ENCODE peak calls at places on chromosomes 1 and 21, in six cellular contexts. One of them, this sample, is unnamed. For H3K4me1, the result is how much of the 10 kb centered on the place peaks cover.

GRCh38 chr1:163315773-163316374 is 5.9 kb upstream of the NUF2 start:
- DNase-seq in psoas muscle: no peak
- DNase-seq in stomach: peak
- DNase-seq in colonic mucosa: peak
- DNase-seq in lower lobe of right lung: no peak
- DNase-seq in DND-41: peak
- DNase-seq in this sample: peak

GRCh38 chr1:87685366-87686136 is 356.9 kb downstream of the LMO4 start:
- DNase-seq in stomach: no peak
- DNase-seq in colonic mucosa: no peak
- DNase-seq in DND-41: no peak
- DNase-seq in lower lobe of right lung: no peak
- DNase-seq in psoas muscle: no peak
- DNase-seq in this sample: no peak

GRCh38 chr1:227372662-227373061 is 54.4 kb upstream of the CDC42BPA start:
- DNase-seq in psoas muscle: no peak
- DNase-seq in DND-41: no peak
- DNase-seq in stomach: peak
- DNase-seq in lower lobe of right lung: no peak
- DNase-seq in colonic mucosa: no peak
- DNase-seq in this sample: no peak

GRCh38 chr1:175911138-175911537 is 167.7 kb upstream of the TNR start:
- DNase-seq in lower lobe of right lung: no peak
- DNase-seq in psoas muscle: no peak
- DNase-seq in colonic mucosa: no peak
- DNase-seq in stomach: no peak
- DNase-seq in DND-41: no peak
- DNase-seq in this sample: no peak

GRCh38 chr1:156498447-156499193 is 2.0 kb downstream of the MEF2D start:
- DNase-seq in DND-41: no peak
- DNase-seq in lower lobe of right lung: no peak
- DNase-seq in colonic mucosa: peak
- DNase-seq in psoas muscle: no peak
- DNase-seq in stomach: peak
- DNase-seq in this sample: no peak

GRCh38 chr1:20359451-20360330 is 69.0 kb downstream of the VWA5B1 start:
- DNase-seq in colonic mucosa: peak
- DNase-seq in stomach: peak
- DNase-seq in psoas muscle: no peak
- DNase-seq in lower lobe of right lung: no peak
- DNase-seq in DND-41: no peak
- DNase-seq in this sample: no peak

GRCh38 chr1:230032882-230033281 is 34.2 kb upstream of the GALNT2 start:
- DNase-seq in colonic mucosa: no peak
- DNase-seq in lower lobe of right lung: no peak
- DNase-seq in DND-41: no peak
- DNase-seq in psoas muscle: no peak
- DNase-seq in stomach: no peak
- DNase-seq in this sample: no peak

GRCh38 chr1:182394055-182394775 is 2.6 kb upstream of the GLUL start:
- DNase-seq in lower lobe of right lung: no peak
- DNase-seq in DND-41: no peak
- DNase-seq in stomach: no peak
- DNase-seq in colonic mucosa: no peak
- DNase-seq in psoas muscle: no peak
- DNase-seq in this sample: no peak

GRCh38 chr21:44866780-44867179 is 6.7 kb downstream of the PTTG1IP start:
- DNase-seq in psoas muscle: no peak
- DNase-seq in colonic mucosa: no peak
- DNase-seq in lower lobe of right lung: no peak
- DNase-seq in stomach: no peak
- DNase-seq in DND-41: no peak
- DNase-seq in this sample: no peak

GRCh38 chr1:205049479-205049878 is 6.5 kb downstream of the CNTN2 start:
- DNase-seq in stomach: no peak
- DNase-seq in psoas muscle: no peak
- DNase-seq in DND-41: no peak
- DNase-seq in colonic mucosa: no peak
- DNase-seq in lower lobe of right lung: no peak
- DNase-seq in this sample: no peak

GRCh38 chr1:199867601-199868000 is 159.9 kb upstream of the NR5A2 start:
- DNase-seq in DND-41: no peak
- DNase-seq in colonic mucosa: no peak
- DNase-seq in lower lobe of right lung: no peak
- DNase-seq in stomach: no peak
- DNase-seq in psoas muscle: no peak
- DNase-seq in this sample: no peak

GRCh38 chr1:156479093-156480014 is 21.2 kb downstream of the MEF2D start:
- DNase-seq in colonic mucosa: no peak
- DNase-seq in lower lobe of right lung: no peak
- DNase-seq in DND-41: no peak
- DNase-seq in psoas muscle: no peak
- DNase-seq in stomach: no peak
- DNase-seq in this sample: no peak

GRCh38 chr1:170927955-170928850 is 7.1 kb upstream of the MROH9 start:
- DNase-seq in psoas muscle: no peak
- DNase-seq in stomach: no peak
- DNase-seq in lower lobe of right lung: no peak
- DNase-seq in DND-41: no peak
- DNase-seq in colonic mucosa: no peak
- DNase-seq in this sample: no peak

GRCh38 chr1:167486090-167486824 is 32.1 kb downstream of the CD247 start:
- DNase-seq in DND-41: no peak
- DNase-seq in colonic mucosa: peak
- DNase-seq in psoas muscle: no peak
- DNase-seq in lower lobe of right lung: no peak
- DNase-seq in stomach: no peak
- DNase-seq in this sample: no peak

GRCh38 chr1:235642021-235642942 is 7.3 kb downstream of the GNG4 start:
- DNase-seq in DND-41: peak
- DNase-seq in stomach: peak
- DNase-seq in lower lobe of right lung: no peak
- DNase-seq in psoas muscle: no peak
- DNase-seq in colonic mucosa: no peak
- DNase-seq in this sample: peak

GRCh38 chr1:162822391-162823200 is 32.1 kb downstream of the HSD17B7 start:
- DNase-seq in psoas muscle: no peak
- DNase-seq in stomach: peak
- DNase-seq in colonic mucosa: no peak
- DNase-seq in DND-41: no peak
- DNase-seq in lower lobe of right lung: no peak
- DNase-seq in this sample: no peak

GRCh38 chr1:89995595-89996397 is 886 bp downstream of the ZNF326 start:
- DNase-seq in lower lobe of right lung: no peak
- DNase-seq in DND-41: no peak
- DNase-seq in colonic mucosa: no peak
- DNase-seq in stomach: no peak
- DNase-seq in psoas muscle: no peak
- DNase-seq in this sample: no peak

GRCh38 chr1:20640183-20640597 is 6.9 kb downstream of the PINK1 start:
- DNase-seq in colonic mucosa: peak
- DNase-seq in stomach: peak
- DNase-seq in lower lobe of right lung: no peak
- DNase-seq in DND-41: peak
- DNase-seq in psoas muscle: no peak
- DNase-seq in this sample: no peak

GRCh38 chr1:56515898-56516538 is 63.3 kb downstream of the PLPP3 start:
- DNase-seq in colonic mucosa: no peak
- DNase-seq in DND-41: no peak
- DNase-seq in stomach: no peak
- DNase-seq in lower lobe of right lung: no peak
- DNase-seq in psoas muscle: no peak
- DNase-seq in this sample: no peak

GRCh38 chr1:56509713-56510641 is 69.4 kb downstream of the PLPP3 start:
- DNase-seq in DND-41: no peak
- DNase-seq in stomach: no peak
- DNase-seq in lower lobe of right lung: no peak
- DNase-seq in colonic mucosa: no peak
- DNase-seq in psoas muscle: no peak
- DNase-seq in this sample: no peak

GRCh38 chr1:56510642-56511021 is 68.7 kb downstream of the PLPP3 start:
- DNase-seq in DND-41: no peak
- DNase-seq in colonic mucosa: no peak
- DNase-seq in stomach: no peak
- DNase-seq in psoas muscle: no peak
- DNase-seq in lower lobe of right lung: no peak
- DNase-seq in this sample: no peak

GRCh38 chr1:56511323-56511722 is 68.0 kb downstream of the PLPP3 start:
- DNase-seq in stomach: no peak
- DNase-seq in psoas muscle: no peak
- DNase-seq in colonic mucosa: no peak
- DNase-seq in lower lobe of right lung: no peak
- DNase-seq in DND-41: no peak
- DNase-seq in this sample: no peak

DNA sequence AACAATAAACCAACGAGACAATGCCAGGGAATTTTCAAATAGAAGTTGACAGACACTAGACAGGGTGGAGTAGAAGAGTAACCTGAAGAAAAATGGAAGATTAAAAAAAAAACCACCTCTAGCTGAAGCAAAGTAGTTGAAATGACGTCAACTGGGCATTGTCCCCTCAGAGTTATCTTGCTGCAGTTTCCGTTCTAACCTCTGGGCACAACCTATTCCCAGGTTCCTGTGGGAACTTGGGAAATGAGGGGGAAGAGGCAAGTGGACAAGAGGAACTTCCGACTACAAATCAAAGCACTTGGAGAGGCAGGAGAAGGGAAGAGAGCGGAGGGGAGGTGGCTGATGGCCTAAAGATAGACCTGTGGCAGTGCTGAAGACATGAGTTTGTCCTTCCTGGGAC is 66.3 kb downstream of the PLPP3 start:
- DNase-seq in psoas muscle: no peak
- DNase-seq in DND-41: no peak
- DNase-seq in colonic mucosa: no peak
- DNase-seq in stomach: no peak
- DNase-seq in lower lobe of right lung: no peak
- DNase-seq in this sample: no peak
- H3K4me1 ChIP-seq in psoas muscle: under half
- H3K4me1 ChIP-seq in DND-41: under half
- H3K4me1 ChIP-seq in colonic mucosa: under half
- H3K4me1 ChIP-seq in stomach: under half
- H3K4me1 ChIP-seq in lower lobe of right lung: half or more
- H3K4me1 ChIP-seq in this sample: under half

GRCh38 chr1:108563808-108564207 is 3.9 kb downstream of the EEIG2 start:
- DNase-seq in stomach: no peak
- DNase-seq in DND-41: no peak
- DNase-seq in colonic mucosa: no peak
- DNase-seq in lower lobe of right lung: no peak
- DNase-seq in psoas muscle: no peak
- DNase-seq in this sample: no peak

GRCh38 chr1:108560430-108561144 is 687 bp downstream of the EEIG2 start:
- DNase-seq in colonic mucosa: peak
- DNase-seq in DND-41: peak
- DNase-seq in stomach: peak
- DNase-seq in psoas muscle: peak
- DNase-seq in lower lobe of right lung: peak
- DNase-seq in this sample: peak

GRCh38 chr1:108560143-108560429 is 186 bp downstream of the EEIG2 start:
- DNase-seq in stomach: no peak
- DNase-seq in psoas muscle: no peak
- DNase-seq in lower lobe of right lung: no peak
- DNase-seq in colonic mucosa: no peak
- DNase-seq in DND-41: no peak
- DNase-seq in this sample: no peak

GRCh38 chr1:108561145-108561458 is 1.2 kb downstream of the EEIG2 start:
- DNase-seq in colonic mucosa: no peak
- DNase-seq in psoas muscle: no peak
- DNase-seq in lower lobe of right lung: no peak
- DNase-seq in stomach: no peak
- DNase-seq in DND-41: no peak
- DNase-seq in this sample: no peak

DNA sequence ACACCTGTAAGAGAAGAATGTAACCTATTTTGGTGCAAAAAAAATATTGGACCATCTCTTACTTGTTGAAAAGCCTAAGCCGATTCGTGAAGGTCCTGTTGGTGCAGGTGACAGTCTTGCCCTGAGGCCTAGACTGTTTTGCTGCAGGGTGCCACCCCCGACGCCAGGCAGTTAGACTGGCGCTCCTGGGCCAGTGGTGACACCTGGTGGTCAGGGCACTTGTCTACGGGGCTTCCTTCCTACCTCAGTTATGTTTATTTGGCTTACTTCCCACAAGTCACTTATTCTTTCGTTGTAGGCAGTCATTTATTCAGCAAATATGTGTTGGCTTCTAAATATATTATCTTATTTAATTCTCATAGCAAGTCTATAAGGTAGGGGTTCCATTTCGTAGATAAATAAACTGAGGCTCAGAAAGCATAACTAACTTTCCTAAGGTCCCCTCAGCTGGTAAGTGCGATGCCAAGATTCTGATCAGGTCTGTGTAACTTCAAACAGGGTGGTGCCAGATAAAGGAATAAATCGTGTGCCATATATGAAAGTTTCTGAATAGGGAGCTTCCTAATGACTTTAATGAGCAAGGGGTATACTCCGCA is 1.9 kb downstream of the EEIG2 start:
- DNase-seq in colonic mucosa: peak
- DNase-seq in lower lobe of right lung: peak
- DNase-seq in stomach: peak
- DNase-seq in psoas muscle: peak
- DNase-seq in DND-41: peak
- DNase-seq in this sample: peak
- H3K4me3 ChIP-seq in colonic mucosa: no peak
- H3K4me3 ChIP-seq in lower lobe of right lung: peak
- H3K4me3 ChIP-seq in stomach: no peak
- H3K4me3 ChIP-seq in psoas muscle: no peak
- H3K4me3 ChIP-seq in DND-41: peak
- H3K4me3 ChIP-seq in this sample: peak

DNA sequence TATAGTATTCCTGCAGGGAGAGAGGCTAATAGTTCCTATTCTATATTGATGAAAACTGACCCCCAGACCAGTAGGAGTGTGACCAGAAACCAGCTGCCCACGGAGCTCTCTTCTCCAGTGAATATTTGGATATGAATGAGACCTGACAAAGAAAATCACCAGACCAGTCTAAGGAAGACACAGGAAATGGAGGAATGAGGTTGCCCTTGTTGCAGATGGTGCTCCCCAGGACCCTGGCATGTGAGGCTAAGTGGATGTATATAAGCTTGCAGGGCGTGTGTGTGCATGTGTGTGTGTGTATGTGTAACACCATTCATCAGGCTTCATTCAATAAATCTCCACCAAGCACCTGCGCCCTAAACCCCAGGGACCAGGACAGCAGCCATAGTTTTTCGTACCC is 14.4 kb downstream of the PHLDA3 start:
- DNase-seq in DND-41: no peak
- DNase-seq in colonic mucosa: no peak
- DNase-seq in stomach: no peak
- DNase-seq in lower lobe of right lung: no peak
- DNase-seq in psoas muscle: no peak
- DNase-seq in this sample: no peak
- H3K4me1 ChIP-seq in DND-41: under half
- H3K4me1 ChIP-seq in colonic mucosa: under half
- H3K4me1 ChIP-seq in stomach: under half
- H3K4me1 ChIP-seq in lower lobe of right lung: under half
- H3K4me1 ChIP-seq in psoas muscle: under half
- H3K4me1 ChIP-seq in this sample: under half

DNA sequence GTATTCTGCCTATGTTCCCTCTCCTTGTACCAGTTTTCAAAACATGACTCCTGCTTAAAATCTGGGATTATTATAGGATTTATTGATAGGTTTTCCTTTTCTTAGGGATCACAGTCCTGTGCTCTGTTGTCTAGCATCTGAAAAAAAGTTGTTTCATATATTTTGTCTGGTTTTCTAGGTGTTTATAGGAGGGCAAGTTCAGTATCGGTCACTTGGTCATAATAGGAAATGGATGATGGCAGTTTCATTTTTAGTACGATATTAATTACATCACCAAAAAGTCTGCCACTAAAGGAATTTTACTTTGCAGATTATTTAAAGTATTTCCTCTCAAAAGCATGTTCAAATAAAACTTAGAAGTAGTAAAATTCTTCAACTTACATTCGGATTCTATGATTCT is 94.4 kb downstream of the RASAL2 start:
- DNase-seq in lower lobe of right lung: no peak
- DNase-seq in stomach: no peak
- DNase-seq in psoas muscle: no peak
- DNase-seq in colonic mucosa: no peak
- DNase-seq in DND-41: no peak
- DNase-seq in this sample: no peak
- H3K4me3 ChIP-seq in lower lobe of right lung: peak
- H3K4me3 ChIP-seq in stomach: no peak
- H3K4me3 ChIP-seq in psoas muscle: no peak
- H3K4me3 ChIP-seq in colonic mucosa: no peak
- H3K4me3 ChIP-seq in DND-41: no peak
- H3K4me3 ChIP-seq in this sample: no peak

This sample was measured in naive thymus-derived CD4-positive, alpha-beta T cell.